ENCODE peak calls at places on chromosome 14, in seven cellular contexts. T is K562, S is H1, N is suprapubic skin, M is SK-N-SH, C is HepG2, Q is transverse colon. I is an unnamed sample.
A peak's percentile ranks its signal among the peaks of the same experiment; 100 is the strongest.

GRCh38 chr14:20332946-20333782 is at the start of gene CCNB1IP1:
- DNase-seq in T (peak; percentile 70), S (peak; percentile 13), N (no peak), M (peak; percentile 79), C (peak; percentile 94), Q (peak; percentile 64), I (peak; percentile 44)

GRCh38 chr14:36944307-36945010 is 227.9 kb downstream of the SLC25A21 start:
- DNase-seq in T (no peak), S (no peak), N (peak; percentile 60), M (no peak), C (no peak), Q (no peak), I (no peak)

GRCh38 chr14:88554458-88555286 is at the start of gene PTPN21:
- DNase-seq in T (peak; percentile 80), S (no peak), N (peak; percentile 74), M (peak; percentile 94), C (peak; percentile 43), Q (peak; percentile 84), I (peak; percentile 76)

GRCh38 chr14:73125169-73125588 is 11.1 kb upstream of the PSEN1 start:
- DNase-seq in T (no peak), S (no peak), N (no peak), M (no peak), C (no peak), Q (no peak), I (no peak)

GRCh38 chr14:33774866-33775519 is 175.9 kb downstream of the EGLN3 start:
- DNase-seq in T (no peak), S (no peak), N (no peak), M (no peak), C (no peak), Q (no peak), I (no peak)

GRCh38 chr14:24398298-24398942 is 383 bp upstream of the NYNRIN start:
- DNase-seq in T (no peak), S (no peak), N (no peak), M (peak; percentile 73), C (no peak), Q (peak; percentile 48), I (no peak)

GRCh38 chr14:66152269-66152668 is 333.9 kb upstream of the CCDC196 start:
- DNase-seq in T (no peak), S (no peak), N (no peak), M (no peak), C (no peak), Q (no peak), I (no peak)

GRCh38 chr14:63493246-63493645 is 49.9 kb downstream of the PPP2R5E start:
- DNase-seq in T (no peak), S (no peak), N (no peak), M (peak; percentile 55), C (no peak), Q (no peak), I (no peak)

GRCh38 chr14:61462566-61463195 is 141.3 kb downstream of the PRKCH start:
- DNase-seq in T (no peak), S (no peak), N (no peak), M (peak; percentile 70), C (peak; percentile 54), Q (no peak), I (no peak)

GRCh38 chr14:95055318-95055717 is 102.0 kb downstream of the DICER1 start:
- DNase-seq in T (no peak), S (no peak), N (no peak), M (no peak), C (no peak), Q (no peak), I (no peak)

GRCh38 chr14:95174184-95174804 is 17.0 kb upstream of the DICER1 start:
- DNase-seq in T (no peak), S (no peak), N (no peak), M (no peak), C (no peak), Q (no peak), I (no peak)

GRCh38 chr14:68682166-68683103 is 110.4 kb downstream of the ZFP36L1 start:
- DNase-seq in T (no peak), S (no peak), N (peak; percentile 45), M (no peak), C (peak; percentile 39), Q (peak; percentile 38), I (no peak)

GRCh38 chr14:29321646-29322045 is 555.1 kb downstream of the FOXG1 start:
- DNase-seq in T (no peak), S (no peak), N (no peak), M (no peak), C (no peak), Q (no peak), I (no peak)

GRCh38 chr14:30227871-30228270 is 300.2 kb upstream of the PRKD1 start:
- DNase-seq in T (no peak), S (no peak), N (no peak), M (no peak), C (no peak), Q (no peak), I (no peak)

GRCh38 chr14:61140872-61141271 is 140.3 kb downstream of the TMEM30B start:
- DNase-seq in T (no peak), S (no peak), N (no peak), M (no peak), C (no peak), Q (no peak), I (no peak)

GRCh38 chr14:73833530-73834257 is 17.9 kb upstream of the PTGR2 start:
- DNase-seq in T (no peak), S (no peak), N (no peak), M (no peak), C (peak; percentile 60), Q (no peak), I (no peak)

GRCh38 chr14:105309371-105309770 is 5.2 kb upstream of the PACS2 start:
- DNase-seq in T (no peak), S (no peak), N (no peak), M (peak; percentile 2), C (no peak), Q (no peak), I (no peak)

GRCh38 chr14:21347201-21347600 is 36.6 kb downstream of the SUPT16H start:
- DNase-seq in T (no peak), S (no peak), N (no peak), M (no peak), C (no peak), Q (no peak), I (no peak)

GRCh38 chr14:99604766-99605298 is 825 bp upstream of the CCDC85C start:
- DNase-seq in T (peak; percentile 35), S (no peak), N (no peak), M (peak; percentile 82), C (no peak), Q (peak; percentile 33), I (no peak)

GRCh38 chr14:37274652-37275051 is 76.9 kb downstream of the MIPOL1 start:
- DNase-seq in T (no peak), S (no peak), N (no peak), M (no peak), C (no peak), Q (no peak), I (no peak)

GRCh38 chr14:61213116-61213720 is 67.9 kb downstream of the TMEM30B start:
- DNase-seq in T (no peak), S (no peak), N (no peak), M (no peak), C (no peak), Q (no peak), I (no peak)

DNA sequence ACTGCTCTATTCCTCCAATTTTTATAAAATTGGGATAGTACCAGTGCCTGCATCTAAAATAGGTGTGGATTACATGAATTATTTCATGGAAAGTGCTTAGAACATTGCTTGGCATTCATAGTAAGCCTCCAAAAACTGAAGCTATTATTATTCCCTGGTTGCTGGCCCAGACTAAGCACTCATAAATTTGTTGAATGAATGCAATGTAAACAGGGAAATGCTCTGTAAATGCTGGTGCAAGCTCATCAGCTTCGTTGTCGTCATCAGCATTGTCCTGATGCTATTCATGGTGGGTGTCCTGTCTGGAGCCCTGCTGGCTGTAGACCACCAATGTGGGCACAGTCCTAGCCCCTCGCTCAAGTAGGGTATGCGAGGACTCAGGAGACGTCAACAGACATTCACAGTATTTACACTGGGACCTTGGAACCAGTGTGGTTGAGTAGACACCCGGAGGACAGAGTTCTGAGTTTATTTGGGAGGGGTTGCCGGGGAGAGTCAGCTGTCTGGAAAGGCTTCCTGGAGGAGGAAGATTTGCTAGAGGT is 16.5 kb downstream of the BDKRB2 start:
- DNase-seq in T (no peak), S (no peak), N (no peak), M (no peak), C (no peak), Q (no peak), I (no peak)
- TF ChIP-seq POLR2AphosphoS5 in T (no peak), S (no peak), N (no peak), M (no peak), C (no peak), Q (peak; percentile 31), I (no peak)

DNA sequence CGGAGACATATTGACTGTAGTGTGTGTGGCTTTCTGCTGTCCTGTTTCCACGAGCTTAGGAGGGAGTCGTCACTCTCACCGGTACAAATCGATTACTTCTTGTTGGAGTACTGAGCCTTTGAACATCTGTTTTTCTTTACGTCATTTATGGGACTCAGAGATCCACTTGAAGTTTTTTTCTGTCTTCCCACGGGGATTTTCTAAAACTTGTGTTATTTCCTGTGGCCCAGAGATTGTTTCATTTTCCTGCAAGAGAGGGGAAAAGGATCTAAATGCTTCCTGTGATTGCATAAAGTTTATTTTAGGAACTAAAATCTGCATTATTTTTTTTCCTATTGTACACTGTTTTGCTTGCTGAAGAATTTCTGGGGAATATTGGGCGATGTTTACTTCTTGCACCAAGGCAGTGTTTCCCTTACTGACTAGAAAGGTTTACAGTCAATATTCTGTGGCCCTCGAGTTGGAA is 199.7 kb upstream of the ARHGAP5 start:
- DNase-seq in T (no peak), S (no peak), N (no peak), M (no peak), C (no peak), Q (no peak), I (no peak)
- TF ChIP-seq EP300 in T (no peak), S (no peak), N (no peak), M (no peak), C (no peak), Q (no peak), I (no peak)

GRCh38 chr14:35410858-35411257 is 6.3 kb upstream of the NFKBIA start:
- DNase-seq in T (no peak), S (no peak), N (no peak), M (no peak), C (no peak), Q (no peak), I (no peak)
- H3K4me3 ChIP-seq in T (no peak overlapping the region), S (no peak overlapping the region), N (no peak overlapping the region), M (no peak overlapping the region), C (no peak overlapping the region), Q (no peak overlapping the region), I (no peak overlapping the region)

GRCh38 chr14:100692859-100693558 is 33.7 kb upstream of the DLK1 start:
- DNase-seq in T (no peak), S (peak; percentile 15), N (no peak), M (no peak), C (peak; percentile 65), Q (no peak), I (no peak)
- TF ChIP-seq POLR2AphosphoS5 in T (no peak), S (no peak), N (no peak), M (peak; percentile 62), C (no peak), Q (no peak), I (no peak)

DNA sequence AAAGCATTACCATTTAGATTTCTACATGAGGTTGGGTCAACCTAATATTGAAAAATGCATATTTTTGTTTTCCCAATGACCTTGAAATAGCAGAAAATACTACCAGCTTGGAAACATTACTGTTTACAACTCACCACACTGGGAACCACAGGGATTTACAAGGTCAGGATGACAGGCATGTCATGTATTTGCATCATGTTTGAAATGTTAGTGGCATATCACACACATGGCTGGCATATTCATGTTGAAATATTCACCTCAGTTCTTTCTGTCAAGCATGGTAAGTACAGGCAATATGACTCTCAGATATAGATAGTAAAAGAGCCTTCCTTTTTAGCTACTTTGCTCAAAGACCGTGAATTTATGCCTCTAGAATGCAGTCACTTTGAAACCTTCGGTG is 593.5 kb downstream of the NOVA1 start:
- DNase-seq in T (no peak), S (no peak), N (no peak), M (no peak), C (no peak), Q (no peak), I (no peak)
- TF ChIP-seq EP300 in T (no peak), S (no peak), N (no peak), M (no peak), C (no peak), Q (no peak), I (no peak)

I was measured in stomach.